ENCODE peak calls at places on chromosomes 5 and 9, in five cellular contexts. K is sigmoid colon; J is cardiac muscle cell; X is AG04450; M is CD4-positive, alpha-beta T cell. D is an unnamed sample.

GRCh38 chr5:159174511-159175168 is 34.7 kb downstream of the RNF145 start:
- DNase-seq in M (no peak), K (no peak), J (peak; percentile 55), X (no peak), D (no peak)

GRCh38 chr9:124381073-124381945 is 33.9 kb downstream of the PSMB7 start:
- DNase-seq in M (no peak), X (no peak), J (peak; percentile 68), K (no peak), D (no peak)

GRCh38 chr9:76302947-76303550 is 91.2 kb downstream of the RFK start:
- DNase-seq in K (no peak), J (peak; percentile 77), M (no peak), X (peak; percentile 39), D (no peak)

GRCh38 chr5:63070001-63070400 is 491.4 kb downstream of the LRRC70 start:
- DNase-seq in X (no peak), M (no peak), J (no peak), K (no peak), D (no peak)

GRCh38 chr9:108882052-108882888 is 20.2 kb downstream of the ACTL7A start:
- DNase-seq in K (no peak), J (no peak), M (no peak), X (no peak), D (no peak)

GRCh38 chr9:83231039-83231438 is 168.1 kb upstream of the RASEF start:
- DNase-seq in J (peak; percentile 61), K (no peak), X (no peak), M (no peak), D (no peak)

GRCh38 chr5:147854331-147854730 is 22.9 kb upstream of the SPINK1 start:
- DNase-seq in M (no peak), J (no peak), K (no peak), X (no peak), D (no peak)

GRCh38 chr5:159444441-159445082 is 114.3 kb upstream of the IL12B start:
- DNase-seq in K (no peak), X (peak; percentile 23), J (peak; percentile 76), M (no peak), D (no peak)

GRCh38 chr5:94577466-94578245 is 40.7 kb downstream of the KIAA0825 start:
- DNase-seq in J (peak; percentile 10), X (no peak), M (no peak), K (no peak), D (no peak)

GRCh38 chr9:34963577-34963976 is 5.5 kb downstream of the PHF24 start:
- DNase-seq in J (no peak), K (no peak), X (no peak), M (no peak), D (no peak)
- H3K27me3 ChIP-seq in J (peaks cover 23% of the 10 kb centered on the region), K (peaks cover 9% of the 10 kb centered on the region), X (peaks cover 71% of the 10 kb centered on the region), M (peaks cover 81% of the 10 kb centered on the region), D (no peaks in the 10 kb centered on the region)

GRCh38 chr5:146165469-146165868 is 17.0 kb downstream of the LARS1 start:
- DNase-seq in M (no peak), J (no peak), K (no peak), X (no peak), D (no peak)
- H3K27me3 ChIP-seq in M (no peaks in the 10 kb centered on the region), J (no peaks in the 10 kb centered on the region), K (no peaks in the 10 kb centered on the region), X (no peaks in the 10 kb centered on the region), D (no peaks in the 10 kb centered on the region)

GRCh38 chr5:74007193-74007592 is 381.2 kb downstream of the ARHGEF28 start:
- DNase-seq in J (no peak), X (no peak), K (no peak), M (no peak), D (no peak)

GRCh38 chr5:74013222-74013621 is 387.2 kb downstream of the ARHGEF28 start:
- DNase-seq in M (no peak), K (no peak), J (no peak), X (no peak), D (no peak)

DNA sequence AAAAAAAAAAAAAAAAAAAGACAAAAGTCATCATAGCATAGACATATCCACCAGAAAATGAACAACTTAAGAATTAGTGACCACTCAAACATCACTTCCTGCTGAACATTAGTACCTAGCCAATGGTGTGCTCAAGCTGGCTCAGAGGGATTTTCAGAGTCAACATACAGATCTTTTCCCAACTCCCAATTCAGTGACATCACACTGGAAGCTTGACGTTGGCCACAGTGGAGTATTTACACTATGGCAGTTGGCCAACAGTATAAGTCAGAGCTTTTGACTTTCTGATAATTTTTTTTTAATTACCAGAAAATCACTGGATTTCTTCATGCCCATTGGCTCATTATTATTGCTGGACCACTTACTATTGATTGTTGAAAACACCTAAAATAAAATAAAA is 383.5 kb downstream of the ARHGEF28 start:
- DNase-seq in K (no peak), J (peak; percentile 15), X (no peak), M (no peak), D (no peak)
- H3K27me3 ChIP-seq in K (no peaks in the 10 kb centered on the region), J (no peaks in the 10 kb centered on the region), X (peaks cover 2% of the 10 kb centered on the region), M (peaks cover 3% of the 10 kb centered on the region), D (no peaks in the 10 kb centered on the region)

GRCh38 chr9:130329061-130329460 is 63.5 kb downstream of the HMCN2 start:
- DNase-seq in X (no peak), K (no peak), M (no peak), J (no peak), D (no peak)
- H3K27me3 ChIP-seq in X (peaks cover 46% of the 10 kb centered on the region), K (no peaks in the 10 kb centered on the region), M (peaks cover 44% of the 10 kb centered on the region), J (no peaks in the 10 kb centered on the region), D (no peaks in the 10 kb centered on the region)

GRCh38 chr9:137169764-137170460 is at the start of gene LRRC26:
- DNase-seq in M (no peak), X (no peak), K (no peak), J (no peak), D (no peak)
- H3K27me3 ChIP-seq in M (peaks cover 79% of the 10 kb centered on the region), X (peaks cover 59% of the 10 kb centered on the region), K (peaks cover 63% of the 10 kb centered on the region), J (peaks cover 99% of the 10 kb centered on the region), D (peaks cover 28% of the 10 kb centered on the region)

GRCh38 chr9:132161743-132162187 is at the start of gene NTNG2:
- DNase-seq in K (no peak), M (no peak), X (no peak), J (no peak), D (no peak)

GRCh38 chr9:132163457-132163875 is 1.6 kb downstream of the NTNG2 start:
- DNase-seq in M (no peak), X (no peak), J (no peak), K (no peak), D (no peak)

GRCh38 chr9:132162764-132163456 is 1.1 kb downstream of the NTNG2 start:
- DNase-seq in X (no peak), K (no peak), J (no peak), M (no peak), D (no peak)

GRCh38 chr9:132164604-132165362 is 2.9 kb downstream of the NTNG2 start:
- DNase-seq in X (no peak), K (no peak), M (no peak), J (peak; percentile 89), D (peak; percentile 81)

GRCh38 chr9:132163876-132164603 is 2.2 kb downstream of the NTNG2 start:
- DNase-seq in X (no peak), M (no peak), K (no peak), J (no peak), D (no peak)
- H3K27me3 ChIP-seq in X (peaks cover 61% of the 10 kb centered on the region), M (peaks cover 68% of the 10 kb centered on the region), K (peaks cover 94% of the 10 kb centered on the region), J (peaks cover 91% of the 10 kb centered on the region), D (no peaks in the 10 kb centered on the region)

GRCh38 chr9:137723396-137724113 is 104.8 kb downstream of the EHMT1 start:
- DNase-seq in X (no peak), M (peak; percentile 44), J (no peak), K (no peak), D (no peak)
- H3K27me3 ChIP-seq in X (no peaks in the 10 kb centered on the region), M (no peaks in the 10 kb centered on the region), J (no peaks in the 10 kb centered on the region), K (no peaks in the 10 kb centered on the region), D (no peaks in the 10 kb centered on the region)

DNA sequence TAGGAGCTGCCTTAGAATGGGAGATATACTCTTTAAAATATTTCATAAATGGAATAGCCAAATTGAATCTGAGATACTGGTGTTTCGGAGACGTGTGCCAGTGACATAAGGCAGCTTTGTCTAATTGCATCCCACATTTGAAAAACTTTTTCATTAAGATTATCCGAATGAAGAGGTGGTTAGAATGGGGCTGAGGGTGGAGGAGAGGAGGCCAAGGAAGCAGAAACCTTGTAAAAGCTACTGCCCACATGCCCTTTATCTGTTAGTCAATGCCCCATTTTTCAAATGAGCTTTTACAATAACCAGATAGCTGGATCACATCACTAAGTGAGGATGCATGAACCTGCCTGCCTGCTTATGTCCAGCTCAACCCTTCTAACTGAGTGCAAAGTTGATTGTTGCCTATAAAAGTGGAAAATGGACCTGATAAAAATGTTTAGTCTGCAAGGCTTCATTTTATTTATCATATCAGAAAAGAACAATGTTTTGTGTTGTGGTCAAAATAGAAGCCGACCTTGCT is 34.8 kb downstream of the SNX24 start:
- DNase-seq in K (no peak), X (no peak), M (no peak), J (no peak), D (no peak)
- H3K27me3 ChIP-seq in K (no peaks in the 10 kb centered on the region), X (no peaks in the 10 kb centered on the region), M (no peaks in the 10 kb centered on the region), J (no peaks in the 10 kb centered on the region), D (no peaks in the 10 kb centered on the region)

GRCh38 chr5:64666058-64666457 is 24.2 kb upstream of the SHISAL2B start:
- DNase-seq in X (peak; percentile 29), M (no peak), J (peak; percentile 88), K (no peak), D (no peak)

GRCh38 chr5:64667068-64667467 is 23.2 kb upstream of the SHISAL2B start:
- DNase-seq in J (no peak), K (no peak), X (no peak), M (no peak), D (no peak)

GRCh38 chr5:64665243-64665642 is 25.1 kb upstream of the SHISAL2B start:
- DNase-seq in M (no peak), J (no peak), X (no peak), K (no peak), D (no peak)

GRCh38 chr5:64671678-64672077 is 18.6 kb upstream of the SHISAL2B start:
- DNase-seq in M (no peak), K (no peak), J (no peak), X (no peak), D (no peak)

DNA sequence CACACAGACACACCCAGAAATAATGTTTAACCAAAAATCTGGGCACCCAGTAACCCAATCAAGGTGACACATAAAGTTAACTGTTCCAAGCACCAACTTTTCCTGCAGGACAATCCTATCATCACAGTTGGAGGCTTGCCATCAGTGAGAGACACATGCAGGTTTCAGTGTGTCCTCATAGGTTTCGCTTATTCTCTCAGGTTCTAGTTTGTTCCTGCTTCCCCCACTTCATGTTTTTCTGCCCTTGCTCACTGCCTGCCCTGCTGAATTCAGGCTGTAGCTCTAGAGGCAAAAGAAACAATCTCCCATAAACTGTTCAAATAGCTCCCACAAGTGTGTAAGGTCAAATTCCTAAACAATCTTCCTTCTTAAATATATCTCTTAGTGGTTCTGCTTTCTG is 20.0 kb upstream of the SHISAL2B start:
- DNase-seq in X (no peak), J (no peak), K (no peak), M (no peak), D (no peak)
- H3K27me3 ChIP-seq in X (peaks cover 2% of the 10 kb centered on the region), J (no peaks in the 10 kb centered on the region), K (no peaks in the 10 kb centered on the region), M (peaks cover 4% of the 10 kb centered on the region), D (no peaks in the 10 kb centered on the region)

D was measured in right atrium auricular region.